ENCODE peak calls at places on chromosomes 11 and 22, in eight cellular contexts. G, N, D, L, P, H, X and R are unnamed samples.

GRCh38 chr11:66857234-66857926 is 516 bp downstream of the LRFN4 start:
- DNase-seq in G (peak; percentile 63), N (peak; percentile 34), D (peak; percentile 57), L (no peak), P (peak; percentile 36), H (no peak), X (no peak), R (no peak)

GRCh38 chr11:17793642-17794170 is 59.1 kb downstream of the KCNC1 start:
- DNase-seq in G (no peak), N (no peak), D (no peak), L (no peak), P (no peak), H (no peak), X (no peak), R (no peak)

GRCh38 chr22:50544078-50544745 is 1.5 kb upstream of the KLHDC7B start:
- DNase-seq in G (peak; percentile 81), N (peak; percentile 82), D (peak; percentile 91), L (peak; percentile 91), P (no peak), H (no peak), X (no peak), R (peak; percentile 69)

GRCh38 chr11:134024420-134025085 is 44.3 kb upstream of the JAM3 start:
- DNase-seq in G (no peak), N (no peak), D (no peak), L (no peak), P (no peak), H (no peak), X (no peak), R (no peak)

GRCh38 chr22:19554834-19555404 is 30.7 kb upstream of the CLDN5 start:
- DNase-seq in G (peak; percentile 26), N (peak; percentile 59), D (no peak), L (no peak), P (no peak), H (no peak), X (no peak), R (no peak)

GRCh38 chr11:35321532-35322320 is 97.6 kb downstream of the SLC1A2 start:
- DNase-seq in G (no peak), N (no peak), D (no peak), L (no peak), P (no peak), H (no peak), X (no peak), R (no peak)

GRCh38 chr11:8070417-8071101 is 10.5 kb upstream of the TUB start:
- DNase-seq in G (no peak), N (peak; percentile 34), D (peak; percentile 15), L (no peak), P (peak; percentile 26), H (no peak), X (no peak), R (peak; percentile 19)

GRCh38 chr11:134347441-134347840 is 15.7 kb downstream of the GLB1L2 start:
- DNase-seq in G (no peak), N (no peak), D (no peak), L (no peak), P (no peak), H (no peak), X (no peak), R (no peak)

DNA sequence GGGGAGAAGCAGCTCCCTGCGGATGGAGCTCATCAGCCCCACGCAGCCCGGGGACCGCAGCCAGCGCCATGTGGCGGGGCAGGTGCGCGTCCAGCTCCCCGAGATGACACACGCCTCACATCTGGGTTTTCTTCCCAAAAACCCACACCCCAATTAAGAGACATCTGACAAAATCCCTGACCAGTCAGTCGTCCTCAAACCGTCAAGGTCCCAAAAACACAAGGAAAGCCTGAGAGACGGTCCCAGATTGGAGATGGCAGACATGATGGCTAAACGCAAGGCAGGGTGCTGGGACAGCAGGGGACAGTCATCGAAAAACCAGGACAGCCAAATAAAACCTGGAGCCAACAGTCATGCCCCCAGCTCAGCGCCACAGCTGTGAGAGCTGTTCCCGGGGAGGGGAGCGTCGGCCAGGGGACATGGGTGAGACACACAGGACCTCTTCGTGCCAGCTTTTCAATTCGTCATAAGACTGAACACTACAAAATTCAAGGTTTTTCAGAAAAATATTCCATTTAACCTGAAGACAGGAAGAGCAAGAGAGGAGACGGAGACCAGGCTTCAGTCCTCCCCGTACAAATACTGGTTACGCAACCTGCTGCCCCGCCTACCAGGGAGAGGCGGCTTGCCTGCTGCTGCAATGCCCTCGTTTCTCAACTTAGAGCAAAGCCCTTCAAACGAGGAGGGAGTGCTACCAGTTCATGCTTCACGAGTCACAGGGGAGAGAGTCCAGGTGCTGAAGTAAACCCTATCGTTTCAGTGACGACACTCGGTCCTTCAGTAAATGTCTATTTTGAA is 10.5 kb downstream of the TOLLIP start:
- DNase-seq in G (peak; percentile 93), N (peak; percentile 76), D (peak; percentile 92), L (peak; percentile 89), P (peak; percentile 11), H (peak; percentile 88), X (peak; percentile 88), R (peak; percentile 53)
- TF ChIP-seq POLR2A in G (no peak), N (no peak), D (no peak), L (no peak), P (no peak), H (no peak), X (no peak), R (no peak)

DNA sequence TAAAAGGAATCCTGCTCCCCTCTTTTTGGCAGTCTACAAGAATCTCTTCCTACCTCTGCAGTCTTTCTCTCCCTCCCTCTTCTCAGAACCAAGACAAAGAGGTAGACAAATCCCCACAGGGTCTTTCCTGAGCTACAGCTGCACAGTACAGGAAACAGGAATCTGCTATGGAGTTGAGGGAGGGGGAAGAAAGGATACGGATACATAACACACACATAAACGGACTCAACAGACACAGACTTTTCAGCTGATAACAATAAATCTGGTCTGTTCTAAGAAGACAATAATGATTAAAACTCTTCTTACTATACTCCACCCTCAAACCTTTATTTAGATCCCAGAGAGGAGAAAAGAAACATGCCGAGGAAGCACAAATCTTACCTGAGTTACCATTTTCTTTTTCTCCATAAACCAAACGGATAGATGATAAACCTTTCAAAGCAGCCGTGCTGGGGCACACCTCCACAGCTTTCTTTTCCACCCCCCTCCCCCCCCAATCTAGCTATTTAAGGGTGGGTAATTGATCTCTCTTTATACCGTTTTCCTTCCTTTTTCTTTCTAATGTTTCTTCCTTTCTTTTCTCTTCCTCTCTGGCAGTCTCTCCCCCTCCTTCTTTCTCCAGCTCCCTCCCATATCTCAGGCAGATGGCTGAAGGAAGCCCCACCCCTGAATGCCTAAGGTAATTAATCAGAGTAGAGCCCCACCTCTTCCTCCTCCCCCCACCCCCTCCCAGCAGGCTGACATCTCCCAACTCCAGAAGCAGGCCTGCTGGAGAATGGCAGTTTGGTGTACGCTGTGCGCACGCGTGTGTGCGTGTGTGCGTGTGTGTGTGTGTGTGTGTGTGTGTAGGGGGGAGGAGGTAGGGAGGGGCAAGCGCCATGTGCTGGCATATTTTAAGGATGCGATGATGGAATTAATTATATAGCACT is 122.4 kb downstream of the APOL5 start:
- DNase-seq in G (peak; percentile 94), N (peak; percentile 97), D (peak; percentile 8), L (peak; percentile 86), P (peak; percentile 92), H (peak; percentile 90), X (peak; percentile 82), R (peak; percentile 60)
- TF ChIP-seq POLR2A in G (no peak), N (no peak), D (no peak), L (peak; percentile 77), P (no peak), H (peak; percentile 31), X (no peak), R (no peak)

GRCh38 chr22:39959640-39960447 is at the start of gene TMA7B:
- DNase-seq in G (no peak), N (peak; percentile 13), D (peak; percentile 71), L (no peak), P (peak; percentile 68), H (no peak), X (no peak), R (no peak)

GRCh38 chr22:39958009-39958711 is 2.0 kb upstream of the TMA7B start:
- DNase-seq in G (no peak), N (no peak), D (no peak), L (no peak), P (no peak), H (no peak), X (no peak), R (no peak)

GRCh38 chr22:39958916-39959639 is 1.1 kb upstream of the TMA7B start:
- DNase-seq in G (no peak), N (no peak), D (no peak), L (no peak), P (peak; percentile 79), H (no peak), X (no peak), R (peak; percentile 66)

GRCh38 chr22:39962071-39962470 is 1.9 kb downstream of the TMA7B start:
- DNase-seq in G (no peak), N (no peak), D (peak; percentile 14), L (no peak), P (no peak), H (no peak), X (no peak), R (no peak)

DNA sequence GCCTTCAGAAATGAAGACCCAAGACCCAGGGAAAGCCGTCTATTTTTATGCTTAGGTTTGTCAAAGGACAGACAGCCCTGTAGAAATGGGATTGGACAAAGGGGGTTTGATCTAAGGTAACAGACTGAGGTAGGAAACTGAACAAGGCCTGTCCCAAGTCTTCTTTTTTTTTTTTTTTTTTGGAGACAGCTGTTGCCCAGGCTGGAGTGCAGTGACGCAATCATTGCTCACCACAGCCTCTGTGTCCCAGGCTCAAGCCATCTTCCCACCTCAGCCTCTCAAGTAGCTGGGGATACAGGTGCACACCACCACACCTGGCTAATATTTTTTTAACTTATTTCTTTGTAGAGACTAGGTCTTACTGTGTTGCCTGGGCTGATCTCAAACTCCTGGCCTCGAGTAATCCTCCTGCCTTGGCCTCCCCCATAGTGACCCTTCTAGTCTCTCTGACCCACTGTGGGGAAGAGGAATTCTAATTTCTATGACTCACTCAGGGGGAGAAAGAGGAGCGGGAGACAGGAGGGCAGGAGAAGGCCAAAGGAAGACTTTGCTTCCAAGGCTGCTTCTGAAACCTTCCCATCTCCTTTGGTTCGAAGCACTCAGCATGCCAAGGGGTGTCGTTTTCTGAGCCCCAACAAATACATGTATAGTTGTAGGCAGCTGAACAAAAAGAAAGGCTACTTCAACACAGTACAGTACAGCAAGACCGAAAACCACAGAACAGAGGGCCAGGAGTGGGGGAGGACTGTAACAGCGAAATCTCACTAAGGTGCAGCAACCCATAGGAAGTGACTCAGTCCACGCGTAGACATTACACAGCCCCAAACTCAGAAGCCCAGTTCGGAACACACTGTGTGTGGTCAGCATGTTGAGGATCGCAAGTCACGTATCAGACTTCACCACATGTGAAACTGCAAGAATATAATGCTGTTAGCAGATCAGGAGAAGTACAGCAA is 872 bp downstream of the TMA7B start:
- DNase-seq in G (no peak), N (no peak), D (peak; percentile 94), L (peak; percentile 49), P (peak; percentile 89), H (no peak), X (no peak), R (peak; percentile 88)
- TF ChIP-seq POLR2A in G (no peak), N (no peak), D (no peak), L (no peak), P (peak; percentile 21), H (no peak), X (no peak), R (peak; percentile 64)

DNA sequence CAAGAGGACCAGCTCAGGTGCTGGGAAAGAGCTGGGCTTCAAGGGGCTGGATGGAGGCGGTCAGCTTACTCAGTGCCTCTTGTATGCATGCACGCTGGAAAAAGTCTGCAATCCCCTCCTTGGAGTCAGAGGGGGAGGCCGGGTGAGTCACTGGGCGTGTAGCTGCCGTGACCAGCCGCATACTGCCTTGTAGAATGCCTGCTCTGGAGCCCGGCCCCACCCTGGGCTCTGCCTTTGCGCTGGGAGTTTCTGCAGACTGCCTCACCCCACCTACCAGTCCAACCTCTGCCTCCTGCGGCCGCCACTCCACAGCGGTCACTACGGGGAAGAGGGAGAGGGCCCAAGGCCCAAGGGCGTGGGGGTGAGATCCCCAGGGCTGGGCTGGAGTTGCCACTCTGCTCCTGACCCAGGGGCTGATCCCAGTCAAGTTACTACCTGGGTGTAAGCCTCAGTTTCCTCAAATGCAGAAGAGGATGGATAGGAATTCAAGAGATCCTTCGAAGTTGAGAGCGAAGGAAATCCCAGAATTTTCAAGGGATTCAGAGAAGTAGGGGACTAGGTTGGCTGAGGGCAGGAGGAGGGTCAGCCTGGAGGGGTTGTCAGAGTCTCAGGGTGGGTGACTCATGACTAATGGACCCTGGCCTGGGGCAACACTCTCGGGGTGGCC is 4.1 kb downstream of the MRGPRF start:
- DNase-seq in G (peak; percentile 98), N (peak; percentile 89), D (peak; percentile 94), L (peak; percentile 82), P (peak; percentile 63), H (peak; percentile 90), X (peak; percentile 81), R (no peak)
- TF ChIP-seq POLR2A in G (peak; percentile 45), N (peak; percentile 36), D (no peak), L (peak; percentile 25), P (no peak), H (peak; percentile 61), X (no peak), R (no peak)